ENCODE peak calls at places on chromosomes 3 and 15, in six cellular contexts. R, D, F, M, G and N are unnamed samples.

GRCh38 chr3:141743305-141743704 is 5.2 kb downstream of the RNF7 start:
- DNase-seq in R (no peak), M (no peak), G (no peak), F (no peak), D (no peak), N (no peak)

GRCh38 chr15:63610209-63610841 is 13.1 kb downstream of the FBXL22 start:
- DNase-seq in R (no peak), G (peak), F (no peak), D (no peak), M (peak), N (peak)

GRCh38 chr15:29822100-29822684 is at the start of gene TJP1:
- DNase-seq in F (peak), R (no peak), D (peak), M (peak), G (peak), N (peak)

GRCh38 chr3:130276203-130276803 is 69.2 kb upstream of the COL6A5 start:
- DNase-seq in M (peak), R (no peak), G (peak), F (no peak), D (no peak), N (peak)

GRCh38 chr3:71846189-71846588 is 61.2 kb upstream of the PROK2 start:
- DNase-seq in G (no peak), D (no peak), M (no peak), F (no peak), R (no peak), N (peak)

GRCh38 chr15:89630974-89631901 is 24.0 kb downstream of the KIF7 start:
- DNase-seq in F (no peak), D (no peak), G (no peak), R (no peak), M (no peak), N (no peak)

GRCh38 chr15:51335538-51335961 is 2.8 kb downstream of the CYP19A1 start:
- DNase-seq in F (no peak), M (no peak), G (no peak), D (no peak), R (no peak), N (no peak)

GRCh38 chr3:105369501-105370371 is 3.0 kb downstream of the ALCAM start:
- DNase-seq in R (no peak), D (peak), M (no peak), F (peak), G (peak), N (peak)

GRCh38 chr3:163671201-163671600 is 1407.1 kb downstream of the SI start:
- DNase-seq in F (no peak), G (peak), D (no peak), R (no peak), M (no peak), N (no peak)

GRCh38 chr3:27467545-27467944 is 16.6 kb downstream of the SLC4A7 start:
- DNase-seq in G (peak), D (no peak), M (no peak), R (no peak), F (no peak), N (peak)

GRCh38 chr3:188084751-188085595 is 69.0 kb upstream of the LPP start:
- DNase-seq in D (no peak), G (no peak), R (no peak), F (no peak), M (no peak), N (no peak)

GRCh38 chr3:16507540-16508241 is 5.8 kb downstream of the RFTN1 start:
- DNase-seq in F (no peak), D (no peak), M (no peak), R (no peak), G (no peak), N (no peak)

GRCh38 chr3:110533089-110533488 is 538.5 kb upstream of the NECTIN3 start:
- DNase-seq in G (no peak), M (peak), D (no peak), R (no peak), F (no peak), N (peak)

GRCh38 chr15:33194237-33194636 is 277 bp downstream of the FMN1 start:
- DNase-seq in G (no peak), D (peak), M (no peak), R (no peak), F (no peak), N (no peak)

GRCh38 chr15:70589221-70589620 is 174.1 kb downstream of the UACA start:
- DNase-seq in M (no peak), G (no peak), D (no peak), F (no peak), R (no peak), N (peak)

GRCh38 chr3:30544811-30545210 is 61.6 kb upstream of the TGFBR2 start:
- DNase-seq in M (peak), F (no peak), D (no peak), R (no peak), G (peak), N (peak)

DNA sequence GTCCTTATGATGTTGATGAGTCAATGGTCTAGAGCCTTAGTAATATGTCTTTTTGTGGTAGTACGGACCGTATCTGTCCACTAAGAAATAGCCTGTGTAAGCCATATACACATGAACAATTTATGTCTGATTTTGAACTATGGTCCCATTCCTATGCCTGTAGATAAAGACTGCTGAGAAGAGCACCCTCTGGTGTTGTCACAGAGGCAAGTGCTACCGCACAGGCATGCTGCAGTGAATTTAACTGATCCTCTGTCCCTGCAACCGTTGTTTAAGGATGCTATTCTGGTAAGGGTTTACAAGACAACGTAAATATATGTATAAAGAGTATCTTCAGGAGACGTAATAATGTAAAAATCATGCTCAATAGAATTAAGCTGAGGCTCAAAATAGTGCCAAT is 170.7 kb downstream of the UBE3A start:
- DNase-seq in G (peak), M (no peak), R (no peak), F (no peak), D (no peak), N (no peak)
- TF ChIP-seq CTCF in G (peak), M (no peak), R (no peak), F (no peak), D (no peak), N (no peak)

DNA sequence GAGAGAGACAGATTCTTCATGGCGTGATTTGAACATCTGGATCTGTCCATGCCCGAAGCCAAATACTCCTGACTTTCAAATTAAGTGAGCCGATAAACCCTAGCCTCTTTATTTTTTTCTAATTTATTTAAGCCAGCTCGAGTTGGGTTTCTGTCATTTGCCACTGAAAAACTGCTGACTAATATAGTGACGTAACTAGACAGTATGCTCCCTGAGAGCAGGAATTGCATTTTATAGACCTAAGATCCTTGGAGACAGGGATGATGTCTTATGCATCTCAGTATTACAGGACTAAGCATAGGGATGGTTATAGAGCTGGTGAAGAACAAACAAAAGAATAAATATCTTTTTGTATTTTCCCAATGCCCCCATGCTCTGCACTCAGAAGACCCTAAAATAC is 4.6 kb downstream of the LHFPL4 start:
- DNase-seq in R (no peak), G (no peak), D (no peak), M (no peak), F (no peak), N (no peak)
- H3K4me3 ChIP-seq in R (no peak), G (no peak), D (no peak), M (no peak), F (no peak), N (no peak)

DNA sequence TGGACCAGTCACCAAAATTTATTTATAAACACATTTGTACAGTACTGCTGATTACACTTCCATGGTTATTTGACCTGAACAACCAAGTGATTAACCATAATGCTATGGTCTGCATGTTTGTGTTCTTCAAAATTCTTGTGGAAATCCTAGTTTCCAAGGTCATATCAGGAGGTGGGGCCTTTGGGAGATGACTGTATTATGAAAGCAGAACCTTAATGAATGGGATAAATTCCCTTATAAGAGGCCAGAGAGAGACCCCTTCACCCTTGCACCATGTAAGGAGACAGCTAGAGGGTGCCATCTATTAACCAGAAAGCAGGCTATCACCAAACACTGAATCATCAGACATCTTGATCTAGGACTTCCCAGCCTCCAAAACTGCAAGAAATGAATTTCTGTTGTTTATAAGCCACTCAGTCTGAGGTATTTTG is 1.9 kb downstream of the SCAPER start:
- DNase-seq in G (peak), D (no peak), R (no peak), M (peak), F (no peak), N (peak)
- TF ChIP-seq CTCF in G (peak), D (peak), R (no peak), M (peak), F (no peak), N (peak)

GRCh38 chr3:179486806-179487205 is 35.5 kb upstream of the GNB4 start:
- DNase-seq in G (no peak), M (no peak), R (no peak), D (no peak), F (no peak), N (no peak)
- H3K4me3 ChIP-seq in G (no peak), M (no peak), R (no peak), D (no peak), F (no peak), N (no peak)

DNA sequence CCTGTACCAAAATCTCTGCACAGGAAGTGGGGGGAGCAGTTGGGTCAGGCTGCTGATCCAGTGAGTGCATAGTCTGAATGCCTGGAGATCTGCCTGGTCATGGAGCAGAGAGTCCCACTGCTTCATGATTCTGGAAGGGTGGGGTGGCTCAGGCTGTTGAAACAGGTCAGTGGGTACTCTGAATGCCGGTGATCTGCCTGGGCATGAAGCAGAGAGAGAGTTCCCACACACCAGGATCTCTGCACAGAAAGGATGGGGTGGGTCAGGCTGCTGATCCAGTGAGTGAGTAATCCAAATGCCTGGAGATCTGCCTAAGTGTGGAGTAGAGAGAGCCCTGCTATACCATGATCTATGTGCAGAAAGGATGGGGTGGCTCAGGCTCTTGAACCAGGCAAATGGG is 16.1 kb upstream of the GCSAM start:
- DNase-seq in F (no peak), R (no peak), M (no peak), G (no peak), D (no peak), N (no peak)
- TF ChIP-seq CTCF in F (no peak), R (no peak), M (no peak), G (no peak), D (no peak), N (no peak)